ENCODE peak calls at places on chromosomes 12 and 14, in five cellular contexts. One of them, this sample, is unnamed.

GRCh38 chr12:99959549-99960170 is 25.1 kb downstream of the ANKS1B start:
- DNase-seq in endothelial cell of umbilical vein: peak; percentile 34
- DNase-seq in left ventricle myocardium inferior: no peak
- DNase-seq in lower lobe of right lung: no peak
- DNase-seq in neural progenitor cell: no peak
- DNase-seq in this sample: no peak

GRCh38 chr12:666066-666465 is 2.8 kb upstream of the NINJ2 start:
- DNase-seq in neural progenitor cell: no peak
- DNase-seq in left ventricle myocardium inferior: no peak
- DNase-seq in endothelial cell of umbilical vein: no peak
- DNase-seq in lower lobe of right lung: no peak
- DNase-seq in this sample: no peak

GRCh38 chr12:112887542-112887941 is 19.2 kb upstream of the OAS1 start:
- DNase-seq in neural progenitor cell: no peak
- DNase-seq in left ventricle myocardium inferior: no peak
- DNase-seq in lower lobe of right lung: no peak
- DNase-seq in endothelial cell of umbilical vein: no peak
- DNase-seq in this sample: no peak

GRCh38 chr14:85824526-85824925 is 294.6 kb downstream of the FLRT2 start:
- DNase-seq in endothelial cell of umbilical vein: no peak
- DNase-seq in left ventricle myocardium inferior: no peak
- DNase-seq in lower lobe of right lung: no peak
- DNase-seq in neural progenitor cell: peak; percentile 52
- DNase-seq in this sample: no peak

GRCh38 chr12:95277139-95277538 is 59.5 kb downstream of the VEZT start:
- DNase-seq in neural progenitor cell: no peak
- DNase-seq in left ventricle myocardium inferior: no peak
- DNase-seq in endothelial cell of umbilical vein: peak; percentile 96
- DNase-seq in lower lobe of right lung: no peak
- DNase-seq in this sample: no peak

GRCh38 chr14:95156153-95156764 is 1.1 kb downstream of the DICER1 start:
- DNase-seq in endothelial cell of umbilical vein: peak; percentile 38
- DNase-seq in left ventricle myocardium inferior: no peak
- DNase-seq in lower lobe of right lung: no peak
- DNase-seq in neural progenitor cell: peak; percentile 38
- DNase-seq in this sample: no peak

GRCh38 chr14:45140661-45141187 is 5.0 kb downstream of the FANCM start:
- DNase-seq in neural progenitor cell: no peak
- DNase-seq in left ventricle myocardium inferior: no peak
- DNase-seq in lower lobe of right lung: no peak
- DNase-seq in endothelial cell of umbilical vein: no peak
- DNase-seq in this sample: no peak

GRCh38 chr12:119749666-119750065 is 81.7 kb downstream of the PRKAB1 start:
- DNase-seq in left ventricle myocardium inferior: no peak
- DNase-seq in neural progenitor cell: peak; percentile 33
- DNase-seq in endothelial cell of umbilical vein: no peak
- DNase-seq in lower lobe of right lung: no peak
- DNase-seq in this sample: no peak

GRCh38 chr14:104768437-104769323 is 15.7 kb downstream of the SIVA1 start:
- DNase-seq in endothelial cell of umbilical vein: peak; percentile 75
- DNase-seq in neural progenitor cell: peak; percentile 91
- DNase-seq in left ventricle myocardium inferior: peak; percentile 89
- DNase-seq in lower lobe of right lung: peak; percentile 92
- DNase-seq in this sample: peak; percentile 93

GRCh38 chr12:118503476-118503875 is 127.1 kb downstream of the SUDS3 start:
- DNase-seq in lower lobe of right lung: no peak
- DNase-seq in left ventricle myocardium inferior: no peak
- DNase-seq in endothelial cell of umbilical vein: no peak
- DNase-seq in neural progenitor cell: no peak
- DNase-seq in this sample: no peak

GRCh38 chr14:25841226-25841625 is 756.6 kb downstream of the NOVA1 start:
- DNase-seq in lower lobe of right lung: no peak
- DNase-seq in neural progenitor cell: no peak
- DNase-seq in endothelial cell of umbilical vein: no peak
- DNase-seq in left ventricle myocardium inferior: no peak
- DNase-seq in this sample: no peak

GRCh38 chr12:32053881-32054624 is 52.6 kb upstream of the BICD1 start:
- DNase-seq in endothelial cell of umbilical vein: no peak
- DNase-seq in left ventricle myocardium inferior: no peak
- DNase-seq in neural progenitor cell: no peak
- DNase-seq in lower lobe of right lung: no peak
- DNase-seq in this sample: no peak

GRCh38 chr12:69534389-69534822 is 50.9 kb upstream of the CCT2 start:
- DNase-seq in endothelial cell of umbilical vein: peak; percentile 71
- DNase-seq in lower lobe of right lung: peak; percentile 39
- DNase-seq in left ventricle myocardium inferior: no peak
- DNase-seq in neural progenitor cell: peak; percentile 61
- DNase-seq in this sample: peak; percentile 76

GRCh38 chr14:22532345-22533056 is 56.5 kb downstream of the DAD1 start:
- DNase-seq in endothelial cell of umbilical vein: no peak
- DNase-seq in neural progenitor cell: no peak
- DNase-seq in lower lobe of right lung: no peak
- DNase-seq in left ventricle myocardium inferior: no peak
- DNase-seq in this sample: no peak

GRCh38 chr12:92144631-92145480 is 790 bp downstream of the BTG1 start:
- DNase-seq in neural progenitor cell: peak; percentile 66
- DNase-seq in lower lobe of right lung: peak; percentile 70
- DNase-seq in left ventricle myocardium inferior: peak; percentile 44
- DNase-seq in endothelial cell of umbilical vein: peak; percentile 88
- DNase-seq in this sample: peak; percentile 78
- TF ChIP-seq CTCF in neural progenitor cell: peak; percentile 31
- TF ChIP-seq CTCF in lower lobe of right lung: no peak
- TF ChIP-seq CTCF in left ventricle myocardium inferior: peak; percentile 8
- TF ChIP-seq CTCF in endothelial cell of umbilical vein: no peak
- TF ChIP-seq CTCF in this sample: no peak

GRCh38 chr14:97977711-97978261 is 1180.6 kb downstream of the VRK1 start:
- DNase-seq in lower lobe of right lung: peak; percentile 82
- DNase-seq in endothelial cell of umbilical vein: no peak
- DNase-seq in neural progenitor cell: no peak
- DNase-seq in left ventricle myocardium inferior: peak; percentile 79
- DNase-seq in this sample: peak; percentile 61
- H3K4me3 ChIP-seq in lower lobe of right lung: peak overlapping the region; percentile 52
- H3K4me3 ChIP-seq in endothelial cell of umbilical vein: no peak overlapping the region
- H3K4me3 ChIP-seq in neural progenitor cell: no peak overlapping the region
- H3K4me3 ChIP-seq in left ventricle myocardium inferior: peak overlapping the region; percentile 65
- H3K4me3 ChIP-seq in this sample: peak overlapping the region; percentile 23

GRCh38 chr12:86194721-86195120 is 61.5 kb downstream of the MGAT4C start:
- DNase-seq in lower lobe of right lung: no peak
- DNase-seq in left ventricle myocardium inferior: no peak
- DNase-seq in neural progenitor cell: no peak
- DNase-seq in endothelial cell of umbilical vein: no peak
- DNase-seq in this sample: no peak
- H3K27ac ChIP-seq in lower lobe of right lung: no peak overlapping the region
- H3K27ac ChIP-seq in left ventricle myocardium inferior: no peak overlapping the region
- H3K27ac ChIP-seq in neural progenitor cell: no peak overlapping the region
- H3K27ac ChIP-seq in endothelial cell of umbilical vein: no peak overlapping the region
- H3K27ac ChIP-seq in this sample: no peak overlapping the region

GRCh38 chr12:117470804-117471203 is 109.4 kb upstream of the NOS1 start:
- DNase-seq in neural progenitor cell: no peak
- DNase-seq in lower lobe of right lung: no peak
- DNase-seq in endothelial cell of umbilical vein: no peak
- DNase-seq in left ventricle myocardium inferior: no peak
- DNase-seq in this sample: no peak
- TF ChIP-seq CTCF in neural progenitor cell: peak; percentile 57
- TF ChIP-seq CTCF in lower lobe of right lung: peak; percentile 32
- TF ChIP-seq CTCF in endothelial cell of umbilical vein: peak; percentile 29
- TF ChIP-seq CTCF in left ventricle myocardium inferior: peak; percentile 28
- TF ChIP-seq CTCF in this sample: peak; percentile 12